ENCODE peak calls at places on chromosomes 4 and X, in six cellular contexts. C, O, E, X, S and F are unnamed samples.

GRCh38 chr4:145536044-145536443 is 54.4 kb downstream of the SMAD1 start:
- DNase-seq in E (no peak), O (no peak), X (no peak), S (no peak), C (no peak), F (no peak)

GRCh38 chrX:69104756-69105434 is 60.4 kb downstream of the PJA1 start:
- DNase-seq in X (no peak), C (no peak), O (no peak), S (peak; percentile 35), E (no peak), F (no peak)

GRCh38 chr4:173289351-173289725 is 44.8 kb downstream of the HMGB2 start:
- DNase-seq in E (peak; percentile 57), X (no peak), O (no peak), C (no peak), S (no peak), F (no peak)

GRCh38 chrX:51894697-51895336 is 1.4 kb downstream of the MAGED1 start:
- DNase-seq in X (no peak), S (no peak), E (no peak), C (no peak), O (no peak), F (peak; percentile 25)

GRCh38 chr4:179695175-179695574 is 2252.9 kb upstream of the AGA start:
- DNase-seq in E (peak; percentile 26), O (no peak), S (no peak), X (no peak), C (no peak), F (no peak)

GRCh38 chrX:119008122-119008744 is 33.8 kb downstream of the LONRF3 start:
- DNase-seq in E (peak; percentile 29), O (peak; percentile 28), C (peak; percentile 37), X (no peak), S (peak; percentile 6), F (peak; percentile 44)

GRCh38 chr4:118974758-118975157 is 86.1 kb downstream of the SYNPO2 start:
- DNase-seq in E (no peak), C (no peak), S (no peak), O (no peak), X (no peak), F (no peak)

GRCh38 chr4:86972997-86973396 is 38.2 kb downstream of the AFF1 start:
- DNase-seq in S (peak; percentile 72), C (peak; percentile 63), E (peak; percentile 93), O (no peak), X (no peak), F (no peak)

DNA sequence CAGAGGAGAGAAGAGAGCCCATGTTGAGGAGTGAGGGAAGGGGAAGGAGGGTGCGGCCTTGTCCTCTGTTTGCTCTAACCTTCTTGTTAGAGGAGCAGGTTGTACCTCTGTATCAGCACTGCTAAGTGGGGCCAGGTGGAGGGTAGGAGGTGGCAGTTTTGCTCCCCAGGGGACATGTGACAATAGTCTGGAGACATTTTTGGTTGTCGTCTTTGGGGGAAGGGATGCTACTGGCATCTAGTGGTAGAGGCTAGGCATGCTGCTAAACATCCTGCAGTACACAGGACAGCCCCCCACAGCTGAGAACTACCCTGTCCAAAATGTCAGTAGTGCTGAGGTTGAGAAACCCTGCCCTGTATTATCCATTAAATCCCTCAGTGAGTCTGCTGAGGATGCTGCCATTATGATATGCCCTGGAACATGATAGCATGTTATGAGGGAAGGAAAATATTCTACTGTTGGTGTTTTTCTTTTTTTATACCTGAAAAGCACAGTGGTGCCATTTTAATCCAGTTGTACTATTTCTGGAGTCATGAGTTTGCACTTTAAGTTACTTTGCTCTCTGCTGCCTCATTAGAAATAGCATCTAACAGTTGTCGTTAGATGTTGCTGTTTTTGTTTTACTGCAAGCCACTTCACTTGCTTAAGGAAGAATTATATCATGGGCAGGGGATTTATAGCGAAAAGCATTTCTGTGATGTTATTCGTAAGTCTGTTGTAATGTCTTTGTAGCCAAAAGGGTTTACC is 90.6 kb downstream of the LRP2BP start:
- DNase-seq in X (peak; percentile 68), O (peak; percentile 20), C (no peak), E (peak; percentile 40), S (peak; percentile 30), F (peak; percentile 18)
- TF ChIP-seq MYC in X (peak; percentile 22), O (no peak), C (no peak), E (no peak), S (no peak), F (no peak)

DNA sequence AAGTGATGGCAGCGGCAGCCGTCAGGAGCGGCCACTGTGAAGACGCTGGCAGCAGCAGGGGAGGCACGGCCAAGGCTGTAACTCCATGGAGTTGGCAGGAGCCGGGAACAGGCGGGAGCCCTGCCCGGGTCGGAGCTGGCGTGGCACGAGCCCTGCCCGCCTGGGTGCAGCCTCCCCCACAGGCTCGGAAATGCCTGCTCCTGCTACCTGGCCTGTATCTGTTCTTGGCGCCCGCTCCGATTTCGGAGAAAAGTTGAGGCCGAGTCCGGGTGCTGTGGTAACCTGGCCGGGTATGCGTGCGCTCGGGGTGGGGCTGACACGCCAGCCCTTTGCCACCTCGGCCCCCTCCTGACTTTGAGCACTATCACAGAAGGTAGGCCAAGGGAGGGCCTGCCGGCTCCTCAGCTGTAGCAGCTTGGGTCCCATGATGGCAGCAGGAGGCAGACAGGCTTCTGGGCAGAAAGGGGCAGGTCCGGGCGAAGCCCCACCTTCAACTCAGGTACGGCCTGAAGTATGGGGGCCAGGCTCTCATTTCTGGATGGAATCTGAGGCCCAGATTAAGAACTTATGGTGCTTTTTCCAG is 51.2 kb upstream of the SHISA3 start:
- DNase-seq in C (no peak), E (no peak), S (no peak), X (no peak), O (no peak), F (no peak)
- TF ChIP-seq MYC in C (no peak), E (no peak), S (no peak), X (no peak), O (no peak), F (no peak)

GRCh38 chr4:107774681-107775080 is 50.1 kb upstream of the SGMS2 start:
- DNase-seq in S (no peak), E (no peak), C (no peak), X (no peak), O (no peak), F (no peak)
- TF ChIP-seq MYC in S (no peak), E (no peak), C (no peak), X (no peak), O (no peak), F (no peak)

GRCh38 chr4:183145773-183146172 is 46.7 kb downstream of the WWC2 start:
- DNase-seq in X (no peak), O (no peak), S (no peak), C (no peak), E (no peak), F (no peak)

GRCh38 chr4:183139972-183140570 is 41.0 kb downstream of the WWC2 start:
- DNase-seq in S (peak; percentile 77), E (no peak), X (no peak), C (no peak), O (no peak), F (no peak)

GRCh38 chr4:183141997-183142396 is 42.9 kb downstream of the WWC2 start:
- DNase-seq in S (no peak), C (no peak), E (no peak), O (no peak), X (no peak), F (no peak)

GRCh38 chr4:183140911-183141320 is 41.9 kb downstream of the WWC2 start:
- DNase-seq in X (no peak), O (no peak), E (no peak), S (no peak), C (no peak), F (peak; percentile 26)

GRCh38 chr4:183142566-183143545 is 43.8 kb downstream of the WWC2 start:
- DNase-seq in E (peak; percentile 52), S (no peak), C (no peak), X (no peak), O (peak; percentile 8), F (peak; percentile 55)
- TF ChIP-seq MYC in E (peak; percentile 63), S (no peak), C (no peak), X (no peak), O (no peak), F (no peak)

GRCh38 chr4:139686130-139686529 is 20.5 kb downstream of the MGST2 start:
- DNase-seq in S (no peak), E (no peak), X (no peak), C (no peak), O (no peak), F (no peak)

GRCh38 chr4:139682309-139683210 is 16.9 kb downstream of the MGST2 start:
- DNase-seq in X (no peak), O (no peak), E (no peak), C (peak; percentile 48), S (no peak), F (no peak)

GRCh38 chr4:139686988-139687387 is 21.4 kb downstream of the MGST2 start:
- DNase-seq in X (no peak), O (no peak), C (no peak), S (no peak), E (no peak), F (no peak)

GRCh38 chr4:139684351-139684750 is 18.7 kb downstream of the MGST2 start:
- DNase-seq in X (no peak), E (no peak), O (no peak), S (no peak), C (no peak), F (no peak)

GRCh38 chr4:139685180-139685579 is 19.6 kb downstream of the MGST2 start:
- DNase-seq in X (no peak), O (no peak), S (no peak), E (no peak), C (no peak), F (no peak)
- TF ChIP-seq MYC in X (no peak), O (no peak), S (no peak), E (no peak), C (no peak), F (no peak)

GRCh38 chr4:75718529-75718928 is 5.8 kb upstream of the USO1 start:
- DNase-seq in X (no peak), C (no peak), O (no peak), S (no peak), E (no peak), F (peak; percentile 29)

GRCh38 chr4:75717332-75717873 is 7.0 kb upstream of the USO1 start:
- DNase-seq in E (no peak), S (no peak), X (no peak), O (no peak), C (no peak), F (no peak)

GRCh38 chr4:75714681-75715080 is 9.7 kb upstream of the USO1 start:
- DNase-seq in O (no peak), X (no peak), E (no peak), S (no peak), C (no peak), F (no peak)

GRCh38 chr4:75710246-75710645 is 14.1 kb upstream of the USO1 start:
- DNase-seq in S (no peak), X (no peak), C (no peak), E (no peak), O (no peak), F (peak; percentile 90)

GRCh38 chr4:75715105-75715799 is 9.1 kb upstream of the USO1 start:
- DNase-seq in C (no peak), S (no peak), O (no peak), X (no peak), E (no peak), F (no peak)
- TF ChIP-seq MYC in C (no peak), S (no peak), O (no peak), X (no peak), E (no peak), F (no peak)